ENCODE peak calls at places on chromosomes 3 and 15, in ten cellular contexts. U is HFF-Myc, T is AG04449, P is endothelial cell of umbilical vein, O is PC-3, H is WTC11, Z is type B pancreatic cell, L is fibroblast of pulmonary artery, V is Calu3, D is epithelial cell of proximal tubule. F is an unnamed sample.

GRCh38 chr3:178584722-178585121 is 48.5 kb downstream of the KCNMB2 start:
- DNase-seq in P (no peak), V (no peak), D (no peak), U (no peak), L (no peak), Z (no peak), T (no peak), H (no peak), O (no peak), F (no peak)

GRCh38 chr15:98421419-98422085 is 226.8 kb upstream of the IGF1R start:
- DNase-seq in D (no peak), V (peak), L (peak), P (peak), T (no peak), U (no peak), O (peak), H (peak), Z (peak), F (peak)

GRCh38 chr15:78438595-78439285 is 724 bp downstream of the IREB2 start:
- DNase-seq in T (no peak), L (peak), H (peak), P (peak), D (no peak), O (no peak), U (no peak), Z (no peak), V (peak), F (peak)

GRCh38 chr3:17672506-17672905 is 69.9 kb downstream of the TBC1D5 start:
- DNase-seq in U (no peak), D (no peak), P (no peak), L (peak), Z (no peak), O (no peak), T (no peak), V (no peak), H (no peak), F (no peak)

GRCh38 chr3:15327941-15328340 is 4.4 kb downstream of the SH3BP5 start:
- DNase-seq in L (no peak), P (peak), V (no peak), O (peak), H (no peak), T (no peak), Z (no peak), D (no peak), U (no peak), F (no peak)

GRCh38 chr3:23546186-23546585 is 259.6 kb upstream of the UBE2E1 start:
- DNase-seq in H (no peak), Z (no peak), P (no peak), L (peak), O (peak), V (no peak), T (no peak), U (no peak), D (peak), F (no peak)

GRCh38 chr3:148331111-148331818 is 366.4 kb upstream of the AGTR1 start:
- DNase-seq in P (no peak), Z (no peak), V (no peak), T (no peak), U (no peak), H (no peak), O (no peak), L (no peak), D (no peak), F (no peak)

GRCh38 chr15:100168787-100169186 is 173.0 kb downstream of the ADAMTS17 start:
- DNase-seq in U (no peak), O (no peak), D (no peak), L (no peak), Z (peak), T (no peak), V (no peak), H (no peak), P (no peak), F (no peak)

GRCh38 chr3:193903976-193904375 is 232.0 kb upstream of the HES1 start:
- DNase-seq in Z (no peak), O (no peak), U (no peak), D (no peak), H (no peak), V (no peak), P (no peak), L (no peak), T (no peak), F (no peak)

GRCh38 chr15:40070166-40070557 is 31.2 kb upstream of the SRP14 start:
- DNase-seq in L (no peak), D (no peak), T (no peak), P (no peak), H (no peak), O (no peak), U (no peak), V (no peak), Z (no peak), F (no peak)
- TF ChIP-seq CTCF in L (no peak), D (no peak), T (no peak), P (no peak), H (no peak), O (no peak), U (no peak), V (no peak), Z (no peak), F (no peak)

DNA sequence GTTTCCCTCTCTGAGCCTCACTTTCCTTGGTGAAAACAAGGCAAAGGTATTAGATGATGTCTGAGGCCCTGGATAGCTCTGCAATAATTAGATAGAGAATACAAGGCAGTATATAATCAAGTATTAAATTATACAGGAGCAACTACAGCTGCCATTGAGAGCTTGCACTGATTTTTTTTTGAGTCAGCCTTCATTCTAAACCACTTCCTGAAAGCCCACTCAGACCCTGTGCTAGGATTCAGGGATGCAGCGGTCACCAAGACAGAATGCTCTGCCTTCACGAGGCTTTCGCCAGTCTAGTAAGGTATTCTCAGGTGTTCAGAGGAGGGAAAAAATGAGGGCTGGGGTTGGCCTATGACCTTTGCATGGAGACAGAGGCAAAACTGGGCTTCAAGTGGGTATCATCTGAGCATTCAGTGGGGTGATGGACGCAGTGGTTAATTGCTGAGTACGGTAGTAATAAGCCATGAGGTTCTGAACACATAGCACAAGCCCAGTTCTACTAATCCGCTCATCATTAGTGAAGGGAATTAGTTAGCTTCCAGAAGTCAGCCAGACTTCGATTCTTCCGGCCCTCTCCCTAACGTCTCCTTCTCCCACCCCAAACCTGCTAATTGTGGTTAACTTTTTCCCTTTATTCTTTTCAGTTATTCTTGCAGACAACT is 3.6 kb downstream of the VGLL4 start:
- DNase-seq in H (no peak), V (no peak), D (no peak), Z (no peak), O (no peak), P (peak), L (no peak), U (no peak), T (no peak), F (no peak)
- TF ChIP-seq CTCF in H (no peak), V (no peak), D (no peak), Z (no peak), O (no peak), P (no peak), L (no peak), U (no peak), T (no peak), F (no peak)

DNA sequence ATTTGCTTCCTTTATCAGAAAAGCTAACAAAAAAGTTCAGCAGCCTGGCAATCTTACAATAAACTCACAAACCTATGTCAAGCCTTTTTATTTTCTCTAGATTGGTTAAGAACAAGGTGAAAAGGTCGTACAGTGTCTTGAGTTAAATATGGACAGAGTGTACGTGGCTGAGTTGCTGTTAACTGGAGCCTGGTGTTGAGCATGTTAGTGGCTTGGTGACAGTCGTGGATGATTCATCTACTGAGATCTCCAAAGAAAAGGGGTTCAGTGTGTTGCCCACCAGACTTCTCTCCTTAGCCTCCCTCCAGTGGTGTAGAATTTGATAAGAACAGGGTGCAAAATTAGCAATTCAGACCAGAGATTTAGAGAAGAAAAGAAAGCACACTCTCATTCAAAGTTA is 89.7 kb downstream of the SSR3 start:
- DNase-seq in T (no peak), Z (no peak), D (no peak), P (no peak), O (no peak), U (no peak), H (no peak), L (no peak), V (no peak), F (no peak)
- TF ChIP-seq CTCF in T (no peak), Z (no peak), D (no peak), P (no peak), O (no peak), U (no peak), H (no peak), L (no peak), V (no peak), F (no peak)

GRCh38 chr3:121834734-121835709 is at the start of the genes EAF2 and IQCB1:
- DNase-seq in V (peak), D (peak), Z (peak), H (peak), L (peak), O (peak), P (peak), T (peak), U (peak), F (peak)
- TF ChIP-seq CTCF in V (no peak), D (no peak), Z (no peak), H (no peak), L (no peak), O (no peak), P (no peak), T (peak), U (no peak), F (no peak)

GRCh38 chr3:112117826-112118571 is 15.0 kb downstream of the GCSAM start:
- DNase-seq in T (no peak), H (no peak), O (no peak), D (no peak), P (no peak), V (no peak), Z (no peak), U (no peak), L (no peak), F (no peak)
- TF ChIP-seq CTCF in T (no peak), H (no peak), O (peak), D (no peak), P (no peak), V (no peak), Z (no peak), U (no peak), L (peak), F (no peak)

DNA sequence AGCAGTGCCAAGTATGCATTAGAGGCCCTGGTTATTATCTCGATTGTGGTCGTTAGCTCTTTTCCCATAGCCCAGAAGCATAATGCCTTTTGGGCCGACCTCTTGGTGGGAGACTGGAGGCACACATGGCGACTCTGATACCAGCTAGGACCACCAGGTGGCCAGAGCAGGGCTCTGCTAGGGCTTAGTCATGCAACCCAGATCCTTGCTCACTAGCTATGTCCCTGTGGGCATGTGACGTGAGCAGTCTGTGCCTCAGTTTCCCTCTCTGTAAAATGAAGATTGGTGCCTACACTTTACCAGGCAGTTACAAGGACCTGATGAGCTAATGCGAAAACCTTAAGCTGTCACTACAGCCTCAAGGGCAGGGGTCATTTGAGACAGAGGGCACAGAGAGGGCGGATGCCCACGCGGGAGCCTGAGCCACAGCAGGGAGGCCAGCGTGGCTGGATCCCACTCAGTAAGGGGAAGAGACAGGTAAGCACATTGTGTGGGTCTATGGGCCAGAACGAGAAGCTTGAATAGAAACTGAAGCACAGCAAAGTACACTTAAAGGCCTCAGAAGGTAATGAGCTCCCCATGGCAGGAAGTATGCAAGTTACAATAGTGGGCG is 8.8 kb downstream of the KLF15 start:
- DNase-seq in H (peak), L (peak), O (no peak), P (no peak), D (no peak), U (no peak), Z (no peak), V (no peak), T (no peak), F (no peak)
- TF ChIP-seq CTCF in H (no peak), L (peak), O (peak), P (peak), D (peak), U (peak), Z (peak), V (peak), T (no peak), F (peak)

GRCh38 chr15:74402337-74402839 is 31.4 kb downstream of the SEMA7A start:
- DNase-seq in H (no peak), V (no peak), O (no peak), D (no peak), Z (no peak), L (no peak), T (no peak), U (no peak), P (no peak), F (no peak)
- TF ChIP-seq CTCF in H (no peak), V (no peak), O (no peak), D (no peak), Z (no peak), L (no peak), T (no peak), U (no peak), P (no peak), F (no peak)

GRCh38 chr3:53346514-53346913 is 829 bp downstream of the DCP1A start:
- DNase-seq in H (no peak), Z (no peak), D (no peak), P (peak), O (no peak), L (no peak), T (no peak), U (no peak), V (no peak), F (no peak)

GRCh38 chr3:53347261-53348064 is at the start of gene DCP1A:
- DNase-seq in L (peak), P (peak), U (peak), D (peak), H (peak), T (peak), Z (peak), O (peak), V (peak), F (peak)

GRCh38 chr3:53354945-53355498 is 7.7 kb upstream of the DCP1A start:
- DNase-seq in T (no peak), U (no peak), Z (no peak), H (no peak), D (no peak), L (peak), O (peak), V (no peak), P (peak), F (no peak)

GRCh38 chr3:53346922-53347260 is 452 bp downstream of the DCP1A start:
- DNase-seq in T (no peak), V (no peak), D (no peak), P (no peak), L (no peak), Z (no peak), O (no peak), U (no peak), H (no peak), F (no peak)

GRCh38 chr3:53350652-53351051 is 3.3 kb upstream of the DCP1A start:
- DNase-seq in U (no peak), O (peak), V (no peak), L (no peak), H (no peak), P (peak), D (no peak), Z (no peak), T (no peak), F (no peak)
- TF ChIP-seq CTCF in U (peak), O (peak), V (no peak), L (peak), H (no peak), P (no peak), D (peak), Z (peak), T (no peak), F (peak)

F was measured in neural crest cell.